ENCODE peak calls at places on chromosomes 16 and 17, in five cellular contexts. G is AG10803; S is CD8-positive, alpha-beta T cell; M is Peyer's patch; R is endothelial cell. A is an unnamed sample.

GRCh38 chr17:80264048-80264792 is 3.6 kb downstream of the RNF213 start:
- DNase-seq in R (no peak), M (no peak), G (no peak), S (peak), A (no peak)

GRCh38 chr17:16875662-16876061 is 96.3 kb downstream of the TNFRSF13B start:
- DNase-seq in M (no peak), S (no peak), G (no peak), R (no peak), A (no peak)

GRCh38 chr17:58232707-58233156 is 5.7 kb upstream of the LPO start:
- DNase-seq in G (peak), M (no peak), R (no peak), S (no peak), A (no peak)

GRCh38 chr17:32523827-32524552 is 37.2 kb downstream of the CDK5R1 start:
- DNase-seq in R (no peak), M (no peak), S (no peak), G (no peak), A (no peak)

GRCh38 chr16:84883301-84883700 is 63.5 kb downstream of the CRISPLD2 start:
- DNase-seq in S (no peak), R (no peak), G (peak), M (no peak), A (no peak)

GRCh38 chr17:48194097-48194550 is 86.6 kb downstream of the SNX11 start:
- DNase-seq in S (no peak), G (peak), R (no peak), M (no peak), A (no peak)

GRCh38 chr16:68936729-68937631 is 93.6 kb downstream of the TANGO6 start:
- DNase-seq in S (no peak), G (peak), M (no peak), R (no peak), A (no peak)

GRCh38 chr17:45149669-45150603 is 1.7 kb downstream of the HEXIM1 start:
- DNase-seq in M (peak), R (peak), G (peak), S (peak), A (no peak)

GRCh38 chr17:42920922-42921321 is 20.3 kb downstream of the G6PC1 start:
- DNase-seq in S (no peak), G (no peak), M (no peak), R (no peak), A (no peak)

GRCh38 chr16:4580245-4580644 is 24.1 kb downstream of the C16orf96 start:
- DNase-seq in M (no peak), G (peak), R (no peak), S (no peak), A (no peak)

GRCh38 chr17:5263441-5263840 is 18.6 kb upstream of the RABEP1 start:
- DNase-seq in S (no peak), M (no peak), R (no peak), G (no peak), A (no peak)

GRCh38 chr16:10367616-10368188 is 18.2 kb upstream of the ATF7IP2 start:
- DNase-seq in R (no peak), S (no peak), G (no peak), M (no peak), A (no peak)

GRCh38 chr16:49663081-49664057 is 192.5 kb downstream of the ZNF423 start:
- DNase-seq in M (no peak), R (no peak), G (peak), S (no peak), A (no peak)

GRCh38 chr17:10105513-10106001 is 92.8 kb downstream of the GAS7 start:
- DNase-seq in S (no peak), M (no peak), G (peak), R (no peak), A (no peak)

GRCh38 chr17:45231481-45232116 is 9.9 kb downstream of the FMNL1 start:
- DNase-seq in R (peak), S (no peak), G (no peak), M (peak), A (no peak)

GRCh38 chr16:48442379-48442778 is 57.2 kb upstream of the SIAH1 start:
- DNase-seq in S (no peak), G (no peak), M (no peak), R (no peak), A (no peak)

GRCh38 chr17:72358465-72358864 is 237.6 kb downstream of the SOX9 start:
- DNase-seq in G (peak), R (no peak), S (no peak), M (no peak), A (no peak)

GRCh38 chr16:54489225-54489781 is 202.7 kb upstream of the IRX3 start:
- DNase-seq in M (no peak), S (no peak), R (no peak), G (no peak), A (no peak)

GRCh38 chr16:23160082-23160481 is 10.8 kb upstream of the USP31 start:
- DNase-seq in R (no peak), S (no peak), M (no peak), G (no peak), A (no peak)

GRCh38 chr16:26396511-26397235 is 670.1 kb upstream of the C16orf82 start:
- DNase-seq in M (no peak), S (no peak), R (no peak), G (no peak), A (no peak)

GRCh38 chr16:23337836-23338550 is 35.9 kb downstream of the SCNN1B start:
- DNase-seq in G (no peak), S (no peak), R (no peak), M (no peak), A (no peak)

GRCh38 chr17:77644181-77644972 is 314.1 kb upstream of the TNRC6C start:
- DNase-seq in R (no peak), G (no peak), S (no peak), M (no peak), A (no peak)

GRCh38 chr16:3602320-3602653 is 9.1 kb downstream of the SLX4 start:
- DNase-seq in G (no peak), M (no peak), R (no peak), S (no peak), A (no peak)

GRCh38 chr16:69310479-69311114 is 553 bp upstream of the VPS4A start:
- DNase-seq in R (no peak), S (no peak), G (no peak), M (no peak), A (no peak)

GRCh38 chr17:50146230-50146926 is 4.1 kb downstream of the PPP1R9B start:
- DNase-seq in M (peak), G (no peak), R (no peak), S (peak), A (no peak)

GRCh38 chr17:75069783-75070182 is 18.0 kb upstream of the SLC16A5 start:
- DNase-seq in G (peak), R (no peak), M (no peak), S (no peak), A (no peak)

GRCh38 chr16:75566040-75566888 is at the start of gene GABARAPL2:
- DNase-seq in G (peak), M (peak), R (peak), S (peak), A (peak)

GRCh38 chr16:75011634-75012307 is 12.9 kb downstream of the ZNRF1 start:
- DNase-seq in M (no peak), G (peak), S (peak), R (no peak), A (no peak)

GRCh38 chr17:30532871-30533270 is 55.7 kb downstream of the GOSR1 start:
- DNase-seq in G (no peak), R (no peak), M (no peak), S (no peak), A (no peak)

GRCh38 chr17:28174352-28175046 is 132.0 kb downstream of the NLK start:
- DNase-seq in G (no peak), M (no peak), R (no peak), S (no peak), A (peak)

GRCh38 chr17:77701996-77702395 is 256.5 kb upstream of the TNRC6C start:
- DNase-seq in S (no peak), R (no peak), G (no peak), M (no peak), A (no peak)

GRCh38 chr16:4401094-4401501 is 15.3 kb downstream of the CORO7 start:
- DNase-seq in G (no peak), S (no peak), M (no peak), R (no peak), A (no peak)

GRCh38 chr16:3235856-3236669 is 1.1 kb upstream of the ZNF200 start:
- DNase-seq in G (no peak), R (peak), M (no peak), S (peak), A (no peak)

GRCh38 chr17:82215095-82215971 is 2.7 kb upstream of the CCDC57 start:
- DNase-seq in S (no peak), G (peak), R (no peak), M (peak), A (no peak)

GRCh38 chr16:48126801-48127644 is 28.8 kb downstream of the ABCC12 start:
- DNase-seq in R (no peak), M (no peak), S (no peak), G (peak), A (no peak)

GRCh38 chr16:86978445-86979030 is 338.7 kb downstream of the C16orf95 start:
- DNase-seq in S (no peak), G (peak), R (no peak), M (no peak), A (no peak)

GRCh38 chr16:89912143-89912542 is 6.5 kb upstream of the MC1R start:
- DNase-seq in S (no peak), R (no peak), M (no peak), G (no peak), A (no peak)

GRCh38 chr17:49197346-49197998 is 12.9 kb downstream of the GNGT2 start:
- DNase-seq in S (peak), R (no peak), G (no peak), M (no peak), A (no peak)

GRCh38 chr16:80317132-80318098 is 223.4 kb upstream of the DYNLRB2 start:
- DNase-seq in R (no peak), G (no peak), M (no peak), S (no peak), A (no peak)
- TF ChIP-seq CTCF in R (peak), G (peak), M (no peak), S (no peak), A (no peak)

GRCh38 chr17:14202388-14203166 is 34.1 kb downstream of the CDRT15 start:
- DNase-seq in R (no peak), S (no peak), M (no peak), G (no peak), A (no peak)

GRCh38 chr17:14204084-14204483 is 32.6 kb downstream of the CDRT15 start:
- DNase-seq in M (no peak), S (no peak), R (no peak), G (no peak), A (no peak)

GRCh38 chr17:14204546-14204945 is 32.1 kb downstream of the CDRT15 start:
- DNase-seq in R (no peak), S (no peak), G (no peak), M (no peak), A (no peak)

GRCh38 chr17:14201595-14201994 is 35.1 kb downstream of the CDRT15 start:
- DNase-seq in S (peak), G (no peak), M (no peak), R (no peak), A (peak)

GRCh38 chr17:14203392-14203791 is 33.3 kb downstream of the CDRT15 start:
- DNase-seq in M (no peak), S (peak), R (no peak), G (no peak), A (no peak)
- TF ChIP-seq CTCF in M (peak), S (peak), R (no peak), G (peak), A (peak)

GRCh38 chr17:60164697-60165096 is 14.9 kb downstream of the CA4 start:
- DNase-seq in R (no peak), G (no peak), M (no peak), S (no peak), A (no peak)

GRCh38 chr17:60164164-60164563 is 14.4 kb downstream of the CA4 start:
- DNase-seq in R (no peak), M (no peak), G (no peak), S (no peak), A (no peak)

GRCh38 chr17:60161598-60162330 is 12.0 kb downstream of the CA4 start:
- DNase-seq in M (no peak), G (no peak), S (no peak), R (peak), A (no peak)

GRCh38 chr17:60165223-60165622 is 15.4 kb downstream of the CA4 start:
- DNase-seq in M (no peak), R (no peak), S (no peak), G (no peak), A (no peak)

DNA sequence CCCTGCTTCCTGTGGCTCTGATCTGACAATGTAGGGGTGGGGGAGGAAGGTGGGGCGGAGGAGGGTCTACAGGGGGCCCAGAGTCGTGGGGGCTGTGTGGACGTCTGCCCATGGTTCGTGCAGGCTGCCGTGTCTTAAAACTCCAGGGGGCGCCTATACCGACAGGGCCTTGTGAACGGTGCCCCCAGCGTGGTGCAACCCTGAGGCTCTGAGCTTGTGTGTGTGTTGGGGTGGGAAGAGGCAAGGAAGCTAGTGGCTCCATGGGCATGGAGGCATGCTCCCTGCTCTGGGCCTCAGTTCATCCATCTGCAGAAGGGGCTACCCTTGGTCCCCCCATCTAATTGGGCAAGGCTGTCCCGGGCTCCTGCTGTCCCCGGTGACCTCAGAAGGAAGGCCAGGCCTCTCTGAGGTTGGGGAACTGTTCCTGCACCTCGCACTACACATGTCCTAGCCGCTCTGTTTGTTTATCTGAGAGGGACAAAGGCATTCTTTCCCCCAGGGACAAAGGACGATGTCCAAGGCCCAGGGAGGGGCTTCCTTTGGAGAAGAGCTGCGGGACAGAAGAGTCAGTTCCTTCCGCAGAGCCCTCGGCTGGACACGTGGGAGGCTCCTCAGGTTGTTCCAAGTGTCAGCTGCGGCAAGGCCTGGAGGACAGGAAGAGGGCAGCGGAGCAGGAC is 13.5 kb downstream of the CA4 start:
- DNase-seq in M (no peak), G (no peak), R (peak), S (no peak), A (no peak)
- TF ChIP-seq CTCF in M (no peak), G (no peak), R (no peak), S (no peak), A (no peak)

DNA sequence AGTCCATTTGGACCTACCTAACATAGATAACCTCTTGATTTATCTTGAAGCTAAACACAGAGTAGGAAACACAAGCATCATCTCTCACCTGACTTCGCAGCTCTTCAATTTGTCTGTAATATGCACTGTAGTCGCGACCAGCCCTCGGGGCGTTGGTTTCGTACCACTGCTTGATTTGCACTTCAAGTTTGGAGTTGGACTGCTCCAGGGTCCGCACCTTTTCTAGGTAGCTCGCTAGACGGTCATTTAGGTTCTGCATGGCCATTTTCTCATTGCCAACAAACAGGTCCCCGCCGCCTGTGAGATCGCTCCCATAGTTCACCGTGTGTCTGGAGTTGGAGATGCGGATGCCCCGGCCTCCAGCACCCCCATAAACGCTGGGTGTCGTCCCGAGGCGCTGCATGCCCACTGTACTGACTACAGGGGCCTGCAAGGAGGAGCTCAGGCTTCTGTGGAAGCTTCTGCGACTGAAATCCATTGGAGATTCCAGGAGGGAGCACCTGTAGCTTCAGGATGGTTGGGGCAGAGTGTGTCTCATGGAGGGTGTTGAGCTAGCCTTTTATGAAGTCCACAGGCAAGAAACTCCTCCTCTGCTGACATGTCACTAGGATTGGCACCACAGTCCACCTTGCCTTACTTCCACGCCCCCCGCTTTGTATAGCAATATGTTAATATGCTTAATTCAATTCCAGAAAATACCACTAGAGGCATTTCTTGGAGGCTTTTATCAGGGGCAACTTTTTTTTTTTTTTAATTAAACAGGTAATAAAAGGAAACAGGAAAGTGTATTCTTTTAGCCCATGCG is at the start of gene KRT20:
- DNase-seq in G (no peak), S (no peak), R (no peak), M (peak), A (no peak)
- TF ChIP-seq CTCF in G (no peak), S (no peak), R (peak), M (peak), A (no peak)

GRCh38 chr16:1821861-1822611 is 4.6 kb downstream of the HAGH start:
- DNase-seq in S (no peak), R (no peak), M (no peak), G (no peak), A (no peak)

GRCh38 chr16:1825864-1826690 is 548 bp downstream of the HAGH start:
- DNase-seq in S (peak), R (peak), M (peak), G (peak), A (no peak)

GRCh38 chr16:1822801-1823200 is 3.8 kb downstream of the HAGH start:
- DNase-seq in G (no peak), S (no peak), R (no peak), M (no peak), A (no peak)

GRCh38 chr16:1825381-1825863 is 1.2 kb downstream of the HAGH start:
- DNase-seq in S (no peak), M (peak), R (no peak), G (no peak), A (no peak)

GRCh38 chr16:1823821-1824220 is 2.8 kb downstream of the HAGH start:
- DNase-seq in S (no peak), M (peak), G (peak), R (peak), A (no peak)
- TF ChIP-seq CTCF in S (no peak), M (no peak), G (peak), R (no peak), A (no peak)

GRCh38 chr16:1494129-1494640 is 1.0 kb downstream of the TELO2 start:
- DNase-seq in M (no peak), R (peak), S (no peak), G (peak), A (no peak)
- TF ChIP-seq CTCF in M (no peak), R (no peak), S (no peak), G (peak), A (no peak)

GRCh38 chr17:73644145-73645049 is at the start of gene SDK2:
- DNase-seq in S (no peak), R (peak), M (peak), G (no peak), A (no peak)

GRCh38 chr17:73646409-73647305 is 2.4 kb upstream of the SDK2 start:
- DNase-seq in M (no peak), G (no peak), S (peak), R (peak), A (no peak)

GRCh38 chr17:73643846-73644144 is 450 bp downstream of the SDK2 start:
- DNase-seq in S (no peak), R (no peak), M (no peak), G (no peak), A (no peak)

GRCh38 chr17:73643012-73643845 is 1.0 kb downstream of the SDK2 start:
- DNase-seq in S (no peak), G (no peak), M (peak), R (peak), A (peak)

GRCh38 chr17:73645050-73645871 is 1.0 kb upstream of the SDK2 start:
- DNase-seq in G (peak), R (peak), S (peak), M (peak), A (no peak)
- TF ChIP-seq CTCF in G (no peak), R (no peak), S (peak), M (no peak), A (no peak)

GRCh38 chr16:56988948-56989945 is at the start of gene NLRC5:
- DNase-seq in S (peak), M (peak), G (peak), R (peak), A (peak)
- TF ChIP-seq CTCF in S (no peak), M (no peak), G (no peak), R (no peak), A (no peak)

A was measured in natural killer cell.